ENCODE peak calls at places on chromosomes 2 and 18, in seven cellular contexts. P, E, N, L, Q, H and J are unnamed samples.

GRCh38 chr2:100832885-100833284 is 12.9 kb downstream of the NPAS2 start:
- DNase-seq in P (no peak), E (peak; percentile 75), N (no peak), Q (no peak), L (no peak), H (no peak), J (no peak)

GRCh38 chr2:59032469-59032868 is 791.3 kb upstream of the FANCL start:
- DNase-seq in E (no peak), P (no peak), L (no peak), N (no peak), Q (no peak), H (no peak), J (no peak)

GRCh38 chr18:35463837-35464236 is 33.9 kb downstream of the INO80C start:
- DNase-seq in L (no peak), H (no peak), Q (no peak), E (no peak), P (no peak), N (no peak), J (no peak)

GRCh38 chr2:55901322-55901721 is 22.3 kb downstream of the EFEMP1 start:
- DNase-seq in Q (no peak), P (no peak), E (peak; percentile 50), H (no peak), N (peak; percentile 69), L (peak; percentile 61), J (peak; percentile 77)

GRCh38 chr2:103664690-103665089 is 902.9 kb downstream of the TMEM182 start:
- DNase-seq in P (no peak), L (no peak), E (no peak), H (no peak), N (no peak), Q (no peak), J (no peak)

GRCh38 chr18:74856967-74857366 is 259.3 kb downstream of the ZNF407 start:
- DNase-seq in H (no peak), Q (no peak), L (no peak), N (no peak), E (no peak), P (no peak), J (no peak)

GRCh38 chr2:19673213-19673791 is 228.5 kb downstream of the TTC32 start:
- DNase-seq in L (no peak), Q (no peak), P (no peak), N (peak; percentile 32), H (no peak), E (peak; percentile 57), J (no peak)

GRCh38 chr2:69561041-69561550 is 82.4 kb downstream of the AAK1 start:
- DNase-seq in Q (no peak), E (no peak), L (no peak), H (no peak), P (no peak), N (no peak), J (no peak)

GRCh38 chr2:191246820-191247380 is 1.7 kb downstream of the MYO1B start:
- DNase-seq in Q (peak; percentile 26), E (peak; percentile 38), N (peak; percentile 34), L (peak; percentile 31), P (no peak), H (no peak), J (no peak)

GRCh38 chr2:168770796-168771195 is 31.6 kb upstream of the NOSTRIN start:
- DNase-seq in P (no peak), H (no peak), N (no peak), E (no peak), Q (no peak), L (no peak), J (no peak)

GRCh38 chr2:79530443-79530842 is 17.6 kb downstream of the CTNNA2 start:
- DNase-seq in L (no peak), Q (no peak), E (no peak), P (no peak), N (no peak), H (no peak), J (no peak)
- TF ChIP-seq CTCF in L (no peak), Q (no peak), E (no peak), P (no peak), N (no peak), H (no peak), J (no peak)

GRCh38 chr2:44009136-44009744 is 13.5 kb upstream of the LRPPRC start:
- DNase-seq in H (no peak), Q (no peak), N (no peak), P (no peak), E (no peak), L (no peak), J (no peak)
- TF ChIP-seq CTCF in H (no peak), Q (no peak), N (no peak), P (no peak), E (no peak), L (no peak), J (no peak)

GRCh38 chr2:112465373-112465772 is 16.6 kb upstream of the TTL start:
- DNase-seq in Q (no peak), E (peak; percentile 32), H (no peak), P (no peak), L (peak; percentile 39), N (peak; percentile 29), J (no peak)
- TF ChIP-seq CTCF in Q (no peak), E (peak; percentile 25), H (no peak), P (no peak), L (peak; percentile 40), N (peak; percentile 26), J (no peak)

DNA sequence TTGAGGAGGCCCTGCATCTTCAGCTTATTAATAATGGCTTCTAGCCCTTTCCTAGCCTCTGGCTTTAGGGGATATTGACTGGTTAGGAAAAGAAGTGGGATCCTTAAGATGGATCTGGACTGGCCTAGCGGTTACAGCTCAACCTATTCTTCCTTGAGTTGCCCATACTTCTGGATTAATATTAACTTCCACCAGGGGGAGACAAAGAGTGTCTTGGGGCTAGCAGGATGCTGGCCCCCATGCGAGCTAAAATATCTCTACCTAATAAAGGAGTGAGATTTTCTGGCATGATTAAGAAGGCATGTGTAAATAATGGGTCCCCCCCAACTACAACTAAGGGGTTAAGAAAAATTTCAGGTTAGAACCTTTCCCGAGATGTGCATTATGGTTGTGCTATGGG is 23.2 kb upstream of the PLA2R1 start:
- DNase-seq in L (no peak), P (no peak), N (no peak), H (no peak), Q (no peak), E (no peak), J (no peak)
- TF ChIP-seq CTCF in L (peak; percentile 4), P (no peak), N (no peak), H (no peak), Q (no peak), E (peak; percentile 6), J (no peak)

DNA sequence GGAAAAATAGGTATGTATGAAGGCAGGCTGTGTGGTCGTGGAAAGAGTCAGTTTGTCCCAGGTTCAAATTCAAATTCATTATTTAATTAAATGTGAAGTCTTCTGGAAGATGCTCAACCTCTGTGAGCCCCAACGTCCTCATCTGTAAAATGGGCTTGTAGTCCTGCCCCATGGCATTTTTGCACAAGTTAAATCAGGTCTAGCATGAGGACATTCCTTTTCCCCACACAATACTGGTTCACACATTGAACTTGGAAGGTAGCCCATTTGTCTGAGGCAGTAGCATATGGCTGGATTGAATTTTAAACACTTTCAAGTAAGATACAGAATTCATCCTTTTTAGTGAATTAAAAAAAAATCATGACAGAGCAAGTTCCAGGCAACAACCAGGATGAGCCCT is 665.4 kb upstream of the HS6ST1 start:
- DNase-seq in P (no peak), L (no peak), Q (no peak), N (no peak), E (no peak), H (no peak), J (no peak)
- TF ChIP-seq CTCF in P (no peak), L (no peak), Q (no peak), N (no peak), E (no peak), H (no peak), J (no peak)

DNA sequence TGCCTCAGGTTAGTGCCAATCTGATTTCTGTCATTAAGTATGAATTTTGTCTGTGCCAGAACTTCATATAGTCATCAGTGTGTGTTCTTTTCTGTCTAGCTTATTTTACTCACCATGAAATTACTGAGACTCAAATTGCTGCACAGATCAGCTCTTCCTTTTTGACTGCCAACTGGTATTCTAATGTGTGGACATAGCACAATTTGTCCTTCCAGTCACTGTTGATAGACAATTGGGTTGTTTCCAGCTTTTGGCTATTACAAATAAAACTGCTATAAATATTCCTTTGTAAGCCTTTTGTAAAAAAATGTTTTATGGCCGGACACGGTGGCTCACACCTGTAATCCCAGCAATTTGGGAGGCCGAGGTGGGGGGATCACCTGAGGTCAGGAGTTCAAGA is 7.7 kb downstream of the SH3YL1 start:
- DNase-seq in L (no peak), N (no peak), E (no peak), H (no peak), Q (no peak), P (no peak), J (no peak)
- TF ChIP-seq CTCF in L (no peak), N (no peak), E (no peak), H (no peak), Q (no peak), P (no peak), J (no peak)

GRCh38 chr2:24929230-24929629 is 9.2 kb upstream of the ADCY3 start:
- DNase-seq in P (peak; percentile 28), E (no peak), N (no peak), Q (no peak), L (no peak), H (no peak), J (no peak)
- TF ChIP-seq CTCF in P (no peak), E (no peak), N (no peak), Q (no peak), L (no peak), H (no peak), J (no peak)

DNA sequence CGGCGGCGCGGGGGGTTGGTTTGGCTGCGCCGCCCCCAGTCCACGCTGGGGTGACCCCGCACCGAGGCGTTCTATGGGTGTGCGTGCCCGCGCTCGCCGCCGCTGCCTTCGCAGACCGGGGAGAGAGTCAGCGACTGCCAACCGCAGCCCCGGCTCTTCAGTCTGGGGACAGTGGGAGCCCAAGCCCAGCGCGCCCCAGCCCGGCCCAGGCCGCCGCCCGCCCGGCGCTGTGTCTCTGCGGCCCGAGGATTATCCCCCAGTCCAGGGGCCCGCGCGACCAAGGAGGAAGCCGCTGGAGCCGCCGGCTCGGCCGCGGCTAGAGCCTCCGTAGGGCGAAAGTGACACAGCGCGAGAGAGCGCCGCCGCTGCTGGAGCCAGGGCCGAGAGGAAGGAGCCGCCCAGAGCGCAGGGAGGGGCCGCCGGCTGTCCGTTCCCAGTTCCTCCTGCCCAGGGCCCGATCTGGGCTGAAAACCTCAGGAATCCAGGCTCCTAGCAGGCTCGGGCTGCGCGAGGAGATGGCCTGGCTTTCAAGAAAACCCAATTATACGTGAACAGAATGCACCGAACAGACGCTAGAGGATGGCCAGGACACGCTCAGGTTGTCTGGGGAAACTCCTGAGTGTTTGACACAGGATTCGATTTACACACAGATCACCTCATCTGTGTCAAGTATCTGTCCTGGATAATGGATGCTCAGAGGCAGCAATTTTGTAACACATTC is 2.4 kb downstream of the CTIF start:
- DNase-seq in P (peak; percentile 95), L (peak; percentile 76), H (peak; percentile 93), Q (peak; percentile 81), E (peak; percentile 94), N (peak; percentile 84), J (peak; percentile 20)
- TF ChIP-seq CTCF in P (no peak), L (no peak), H (no peak), Q (no peak), E (no peak), N (no peak), J (no peak)